ENCODE peak calls at places on chromosomes 6 and 20, in six cellular contexts. D, M, E, F, N and S are unnamed samples.

GRCh38 chr6:4371207-4371921 is 236.0 kb upstream of the ECI2 start:
- DNase-seq in D (peak; percentile 80), F (no peak), M (no peak), N (peak; percentile 91), E (peak; percentile 21), S (no peak)

GRCh38 chr6:111057074-111057752 is 30.1 kb upstream of the SLC16A10 start:
- DNase-seq in N (peak; percentile 46), F (no peak), E (no peak), D (peak; percentile 61), M (peak; percentile 16), S (peak; percentile 22)

GRCh38 chr20:48284837-48285236 is 499.6 kb upstream of the SULF2 start:
- DNase-seq in E (no peak), F (no peak), M (no peak), D (no peak), N (peak; percentile 74), S (no peak)

GRCh38 chr20:59673288-59673997 is 69.1 kb downstream of the PHACTR3 start:
- DNase-seq in N (no peak), M (no peak), E (no peak), F (no peak), D (no peak), S (no peak)

GRCh38 chr6:138691595-138692057 is 81.9 kb upstream of the CCDC28A start:
- DNase-seq in N (peak; percentile 18), D (peak; percentile 85), F (no peak), M (no peak), E (no peak), S (no peak)

GRCh38 chr6:144113366-144113765 is 18.0 kb upstream of the SF3B5 start:
- DNase-seq in N (no peak), M (no peak), F (no peak), D (no peak), E (no peak), S (no peak)

GRCh38 chr6:116580198-116580597 is 8.9 kb downstream of the RWDD1 start:
- DNase-seq in F (no peak), N (no peak), M (no peak), E (no peak), D (peak; percentile 62), S (no peak)

GRCh38 chr20:25081730-25082497 is at the start of gene VSX1:
- DNase-seq in N (no peak), F (no peak), D (no peak), E (no peak), M (no peak), S (no peak)

GRCh38 chr6:32181148-32181702 is 2.8 kb downstream of the AGER start:
- DNase-seq in E (no peak), N (no peak), F (no peak), D (no peak), M (no peak), S (no peak)

GRCh38 chr20:32964575-32964974 is 39.7 kb downstream of the SUN5 start:
- DNase-seq in N (no peak), D (no peak), M (no peak), E (no peak), F (no peak), S (no peak)

GRCh38 chr6:3788408-3789017 is 37.0 kb upstream of the PXDC1 start:
- DNase-seq in E (no peak), D (peak; percentile 61), N (no peak), F (no peak), M (no peak), S (no peak)

GRCh38 chr6:100101656-100102055 is 107.6 kb upstream of the MCHR2 start:
- DNase-seq in E (no peak), M (no peak), N (no peak), F (no peak), D (no peak), S (no peak)

GRCh38 chr20:25285091-25285647 is 37.3 kb downstream of the PYGB start:
- DNase-seq in E (no peak), N (no peak), F (no peak), D (no peak), M (no peak), S (no peak)

GRCh38 chr20:33846291-33846916 is 35.3 kb downstream of the CHMP4B start:
- DNase-seq in N (no peak), D (peak; percentile 77), M (no peak), E (no peak), F (no peak), S (no peak)

GRCh38 chr6:36160147-36160760 is 29.9 kb downstream of the MAPK13 start:
- DNase-seq in E (no peak), N (no peak), D (peak; percentile 18), M (no peak), F (no peak), S (no peak)

GRCh38 chr6:116883005-116883404 is 6.0 kb downstream of the RFX6 start:
- DNase-seq in F (no peak), N (peak; percentile 33), D (peak; percentile 11), M (no peak), E (no peak), S (no peak)

GRCh38 chr6:155123520-155123919 is 128.4 kb downstream of the TIAM2 start:
- DNase-seq in F (no peak), N (no peak), D (no peak), M (no peak), E (no peak), S (no peak)

GRCh38 chr6:2196079-2196679 is 49.2 kb downstream of the GMDS start:
- DNase-seq in E (no peak), D (peak; percentile 79), M (peak; percentile 28), N (peak; percentile 66), F (no peak), S (no peak)

GRCh38 chr20:41607791-41608190 is 10.4 kb downstream of the CHD6 start:
- DNase-seq in E (no peak), N (no peak), D (no peak), F (no peak), M (no peak), S (no peak)

GRCh38 chr6:79630883-79631799 is at the start of gene SH3BGRL2:
- DNase-seq in E (no peak), N (peak; percentile 52), M (peak; percentile 10), F (no peak), D (peak; percentile 40), S (peak; percentile 38)